ENCODE peak calls at places on chromosomes 4 and X, in six cellular contexts. B is activated T-helper 1 cell treated with Interleukin-2 at 50 U/mL for 16 hours; W is activated naive CD4-positive, alpha-beta T cell; T is A549; P is AG20443; H is activated CD4-positive, alpha-beta memory T cell treated with anti-CD3 and anti-CD28 coated beads, Interleukin-2, amount 10 ng/mL, durations not matched to agents 7 days and 5 days. L is an unnamed sample.

GRCh38 chr4:24753519-24753918 is 41.9 kb upstream of the SOD3 start:
- DNase-seq in B (no peak), T (peak; percentile 79), P (peak; percentile 38), W (no peak), H (no peak), L (no peak)

GRCh38 chr4:19623866-19624265 is 627.8 kb upstream of the SLIT2 start:
- DNase-seq in W (no peak), T (no peak), B (no peak), P (no peak), H (no peak), L (no peak)

GRCh38 chr4:107801766-107802211 is 22.9 kb upstream of the SGMS2 start:
- DNase-seq in P (peak; percentile 14), W (no peak), T (no peak), B (no peak), H (no peak), L (no peak)

GRCh38 chr4:179695175-179695574 is 2252.9 kb upstream of the AGA start:
- DNase-seq in B (no peak), T (no peak), P (no peak), H (no peak), W (no peak), L (no peak)

GRCh38 chrX:43677993-43678392 is 21.9 kb downstream of the MAOA start:
- DNase-seq in B (no peak), P (no peak), W (no peak), T (no peak), H (no peak), L (no peak)

GRCh38 chr4:110108470-110108869 is 89.9 kb downstream of the ELOVL6 start:
- DNase-seq in B (no peak), W (no peak), P (no peak), H (no peak), T (no peak), L (no peak)

GRCh38 chr4:172786039-172786792 is 382.4 kb upstream of the GALNT7 start:
- DNase-seq in H (no peak), P (no peak), W (no peak), T (no peak), B (no peak), L (no peak)

GRCh38 chrX:48461830-48462229 is 8.2 kb downstream of the SLC38A5 start:
- DNase-seq in B (no peak), H (no peak), W (no peak), P (no peak), T (no peak), L (no peak)

GRCh38 chr4:133150643-133151300 is 1.7 kb downstream of the PCDH10 start:
- DNase-seq in T (peak; percentile 14), W (no peak), B (no peak), H (no peak), P (peak; percentile 5), L (peak; percentile 3)

GRCh38 chr4:73705056-73705432 is 35.3 kb upstream of the CXCL8 start:
- DNase-seq in T (peak; percentile 38), W (no peak), P (peak; percentile 43), B (no peak), H (no peak), L (no peak)

GRCh38 chr4:148397006-148397673 is 45.1 kb downstream of the NR3C2 start:
- DNase-seq in T (no peak), W (no peak), H (no peak), P (no peak), B (no peak), L (no peak)

GRCh38 chrX:133989993-133990392 is 4.6 kb upstream of the GPC3 start:
- DNase-seq in B (no peak), P (no peak), H (no peak), T (no peak), W (no peak), L (no peak)

GRCh38 chrX:97895751-97896150 is 1012.0 kb downstream of the RPA4 start:
- DNase-seq in P (peak; percentile 4), W (no peak), T (no peak), H (no peak), B (no peak), L (no peak)

GRCh38 chr4:39818646-39819045 is 120.7 kb downstream of the UBE2K start:
- DNase-seq in H (no peak), P (no peak), W (no peak), B (no peak), T (no peak), L (no peak)

GRCh38 chr4:1323635-1324442 is 23.2 kb upstream of the UVSSA start:
- DNase-seq in P (no peak), T (peak; percentile 72), H (no peak), B (no peak), W (no peak), L (no peak)

GRCh38 chr4:70601422-70602039 is 9.5 kb downstream of the AMBN start:
- DNase-seq in W (no peak), H (peak; percentile 70), T (peak; percentile 82), P (peak; percentile 62), B (peak; percentile 28), L (peak; percentile 16)

GRCh38 chr4:24850669-24851068 is 55.3 kb downstream of the SOD3 start:
- DNase-seq in P (peak; percentile 85), B (no peak), W (no peak), T (peak; percentile 10), H (no peak), L (no peak)

L was measured in HuH-7.